ENCODE peak calls at places on chromosomes 12 and 14, in ten cellular contexts. F is NCI-H460; R is activated T-cell treated with anti-CD3 and anti-CD28 coated beads for 1 hour; U is CD8-positive, alpha-beta memory T cell; E is iris pigment epithelial cell; O is OCI-LY7; N is HEK293T; W is neural crest cell; I is NCI-H526 treated with DMSO at 0.1 percent for 48 hours; C is effector memory CD4-positive, alpha-beta T cell. A is an unnamed sample.

GRCh38 chr14:68401320-68401719 is 391.5 kb downstream of the ZFP36L1 start:
- DNase-seq in F (peak), U (no peak), I (no peak), N (no peak), W (no peak), R (no peak), O (peak), C (no peak), E (peak), A (no peak)

GRCh38 chr14:100339757-100340453 is 16.8 kb downstream of the SLC25A47 start:
- DNase-seq in N (no peak), F (no peak), U (no peak), E (no peak), O (no peak), W (no peak), R (no peak), C (no peak), I (no peak), A (no peak)

GRCh38 chr12:110590806-110591326 is 7.7 kb upstream of the PPTC7 start:
- DNase-seq in W (no peak), N (no peak), E (peak), O (peak), C (no peak), U (peak), R (no peak), I (no peak), F (no peak), A (peak)

GRCh38 chr12:52175411-52176350 is 16.1 kb downstream of the KRT80 start:
- DNase-seq in U (no peak), F (no peak), N (peak), O (no peak), C (no peak), R (no peak), W (no peak), E (peak), I (peak), A (no peak)

GRCh38 chr14:97976861-97977260 is 1179.7 kb downstream of the VRK1 start:
- DNase-seq in C (no peak), E (no peak), I (no peak), W (no peak), U (no peak), N (no peak), R (no peak), O (no peak), F (no peak), A (peak)

GRCh38 chr12:12705833-12706520 is 10.0 kb upstream of the GPR19 start:
- DNase-seq in O (no peak), N (no peak), U (peak), E (no peak), C (peak), F (no peak), I (no peak), W (no peak), R (peak), A (no peak)

GRCh38 chr12:103495783-103496456 is at the start of gene C12orf42:
- DNase-seq in I (no peak), R (no peak), W (peak), E (peak), O (no peak), U (peak), C (no peak), N (peak), F (peak), A (no peak)

GRCh38 chr14:80364274-80364673 is 153.0 kb upstream of the DIO2 start:
- DNase-seq in E (peak), I (peak), R (no peak), U (no peak), C (no peak), O (peak), N (peak), F (peak), W (no peak), A (no peak)

GRCh38 chr12:111409403-111410228 is 3.9 kb downstream of the SH2B3 start:
- DNase-seq in F (peak), U (no peak), N (no peak), C (no peak), I (no peak), R (no peak), W (peak), O (peak), E (peak), A (no peak)

GRCh38 chr14:70624972-70625371 is 16.7 kb upstream of the TTC9 start:
- DNase-seq in W (no peak), U (no peak), E (no peak), R (no peak), O (no peak), F (no peak), N (no peak), C (no peak), I (no peak), A (no peak)

GRCh38 chr12:25929096-25929637 is 29.3 kb upstream of the RASSF8 start:
- DNase-seq in O (no peak), E (no peak), I (no peak), N (no peak), R (no peak), C (no peak), U (no peak), F (no peak), W (no peak), A (no peak)

GRCh38 chr14:51776102-51776894 is 84.1 kb upstream of the GNG2 start:
- DNase-seq in C (peak), I (peak), N (peak), F (peak), W (peak), E (peak), U (peak), R (peak), O (peak), A (no peak)

GRCh38 chr14:59268011-59268410 is 79.5 kb downstream of the DAAM1 start:
- DNase-seq in N (no peak), R (no peak), O (no peak), U (no peak), I (no peak), E (peak), C (no peak), F (peak), W (no peak), A (no peak)

GRCh38 chr12:53427905-53428594 is 4.4 kb downstream of the AMHR2 start:
- DNase-seq in R (no peak), C (no peak), F (no peak), E (peak), I (no peak), O (no peak), W (no peak), U (no peak), N (no peak), A (no peak)

GRCh38 chr12:51788876-51789275 is 59.6 kb downstream of the FIGNL2 start:
- DNase-seq in E (peak), N (no peak), C (no peak), W (no peak), I (no peak), U (no peak), F (no peak), R (no peak), O (no peak), A (no peak)

GRCh38 chr12:42804928-42805327 is 215.4 kb upstream of the PRICKLE1 start:
- DNase-seq in O (no peak), U (no peak), N (no peak), F (no peak), R (no peak), I (no peak), E (no peak), W (no peak), C (no peak), A (no peak)

GRCh38 chr12:26156201-26156871 is 31.5 kb upstream of the BHLHE41 start:
- DNase-seq in R (no peak), O (peak), U (no peak), C (no peak), N (no peak), I (no peak), E (no peak), F (no peak), W (no peak), A (no peak)

GRCh38 chr12:101570022-101570421 is 24.7 kb upstream of the MYBPC1 start:
- DNase-seq in R (no peak), I (peak), W (no peak), N (peak), O (peak), E (peak), C (no peak), U (no peak), F (peak), A (no peak)

GRCh38 chr12:33795536-33795935 is 226.8 kb upstream of the ALG10 start:
- DNase-seq in R (no peak), F (no peak), I (no peak), E (peak), O (no peak), U (no peak), C (no peak), W (no peak), N (no peak), A (no peak)

GRCh38 chr14:24297190-24297964 is 2.2 kb downstream of the DHRS1 start:
- DNase-seq in N (peak), W (no peak), R (no peak), U (no peak), C (no peak), O (peak), E (no peak), F (peak), I (peak), A (no peak)

GRCh38 chr12:65941388-65941787 is 117.1 kb downstream of the HMGA2 start:
- DNase-seq in R (no peak), O (no peak), E (peak), N (no peak), I (no peak), W (no peak), C (no peak), F (no peak), U (no peak), A (no peak)

GRCh38 chr12:131131808-131132117 is 178.1 kb downstream of the ADGRD1 start:
- DNase-seq in O (no peak), W (no peak), C (no peak), U (no peak), R (no peak), E (no peak), I (no peak), N (no peak), F (no peak), A (no peak)

GRCh38 chr12:121781751-121782615 is 11.5 kb downstream of the RHOF start:
- DNase-seq in U (peak), I (no peak), E (peak), N (no peak), R (no peak), F (no peak), W (no peak), O (peak), C (peak), A (no peak)

GRCh38 chr12:6620137-6620884 is 13.1 kb upstream of the CHD4 start:
- DNase-seq in W (peak), N (no peak), U (no peak), F (no peak), E (peak), I (no peak), R (no peak), O (no peak), C (peak), A (peak)

GRCh38 chr14:32075636-32076277 is 1.3 kb upstream of the ARHGAP5 start:
- DNase-seq in F (no peak), W (no peak), O (peak), I (no peak), R (no peak), N (peak), E (peak), C (no peak), U (no peak), A (no peak)

GRCh38 chr12:88371416-88372183 is 208.7 kb downstream of the KITLG start:
- DNase-seq in E (peak), N (no peak), F (no peak), I (no peak), U (no peak), W (no peak), C (no peak), R (no peak), O (no peak), A (no peak)

GRCh38 chr12:139585-139984 is 73.0 kb downstream of the IQSEC3 start:
- DNase-seq in N (peak), C (no peak), I (no peak), W (no peak), F (no peak), U (no peak), E (peak), O (no peak), R (no peak), A (no peak)

GRCh38 chr12:54725233-54725843 is 77.2 kb upstream of the DCD start:
- DNase-seq in C (no peak), O (peak), R (no peak), N (peak), I (no peak), W (no peak), E (peak), F (peak), U (no peak), A (no peak)

GRCh38 chr12:68785358-68785757 is 22.6 kb upstream of the MDM2 start:
- DNase-seq in I (no peak), E (peak), W (no peak), N (no peak), R (no peak), U (no peak), F (no peak), C (no peak), O (no peak), A (no peak)

A was measured in activated T-helper 2 cell treated with anti-CD3 and anti-CD28 coated beads, Interferon-gamma antibody, Interleukin-2, Interleukin-4, amounts not matched to agents 10 μg/mL and 5 μg/mL and 100 μg/mL, durations not matched to agents 14 hours and 24 hours and 36 hours.